ENCODE peak calls at places on chromosome 4, in nine cellular contexts. One of them, this sample, is unnamed.

GRCh38 chr4:140302151-140302859 is 71.1 kb upstream of the SCOC start:
- DNase-seq in body of pancreas: no peak
- DNase-seq in stomach: no peak
- DNase-seq in HCT116: no peak
- DNase-seq in adrenal gland: no peak
- DNase-seq in heart left ventricle: no peak
- DNase-seq in testis: no peak
- DNase-seq in Peyer's patch: no peak
- DNase-seq in breast epithelium: no peak
- DNase-seq in this sample: no peak

GRCh38 chr4:118973295-118973694 is 84.6 kb downstream of the SYNPO2 start:
- DNase-seq in body of pancreas: no peak
- DNase-seq in stomach: no peak
- DNase-seq in HCT116: no peak
- DNase-seq in adrenal gland: no peak
- DNase-seq in heart left ventricle: no peak
- DNase-seq in testis: no peak
- DNase-seq in Peyer's patch: no peak
- DNase-seq in breast epithelium: no peak
- DNase-seq in this sample: no peak

GRCh38 chr4:52841707-52842456 is 20.2 kb upstream of the RASL11B start:
- DNase-seq in body of pancreas: no peak
- DNase-seq in stomach: peak
- DNase-seq in HCT116: no peak
- DNase-seq in adrenal gland: peak
- DNase-seq in heart left ventricle: peak
- DNase-seq in testis: no peak
- DNase-seq in Peyer's patch: no peak
- DNase-seq in breast epithelium: no peak
- DNase-seq in this sample: no peak

GRCh38 chr4:112765317-112765989 is 128.5 kb downstream of the LARP7 start:
- DNase-seq in body of pancreas: no peak
- DNase-seq in stomach: no peak
- DNase-seq in HCT116: peak
- DNase-seq in adrenal gland: no peak
- DNase-seq in heart left ventricle: no peak
- DNase-seq in testis: no peak
- DNase-seq in Peyer's patch: no peak
- DNase-seq in breast epithelium: no peak
- DNase-seq in this sample: no peak

GRCh38 chr4:7049739-7050138 is 6.6 kb downstream of the TADA2B start:
- DNase-seq in body of pancreas: peak
- DNase-seq in stomach: no peak
- DNase-seq in HCT116: no peak
- DNase-seq in adrenal gland: no peak
- DNase-seq in heart left ventricle: no peak
- DNase-seq in testis: no peak
- DNase-seq in Peyer's patch: no peak
- DNase-seq in breast epithelium: no peak
- DNase-seq in this sample: peak

GRCh38 chr4:2247128-2248043 is 5.5 kb upstream of the HAUS3 start:
- DNase-seq in body of pancreas: peak
- DNase-seq in stomach: peak
- DNase-seq in HCT116: no peak
- DNase-seq in adrenal gland: peak
- DNase-seq in heart left ventricle: peak
- DNase-seq in testis: peak
- DNase-seq in Peyer's patch: peak
- DNase-seq in breast epithelium: no peak
- DNase-seq in this sample: no peak

GRCh38 chr4:1201851-1202525 is 29.6 kb upstream of the SPON2 start:
- DNase-seq in body of pancreas: peak
- DNase-seq in stomach: peak
- DNase-seq in HCT116: no peak
- DNase-seq in adrenal gland: peak
- DNase-seq in heart left ventricle: peak
- DNase-seq in testis: peak
- DNase-seq in Peyer's patch: peak
- DNase-seq in breast epithelium: peak
- DNase-seq in this sample: peak

GRCh38 chr4:57023104-57023503 is 44.4 kb downstream of the POLR2B start:
- DNase-seq in body of pancreas: no peak
- DNase-seq in stomach: no peak
- DNase-seq in HCT116: no peak
- DNase-seq in adrenal gland: no peak
- DNase-seq in heart left ventricle: no peak
- DNase-seq in testis: no peak
- DNase-seq in Peyer's patch: no peak
- DNase-seq in breast epithelium: no peak
- DNase-seq in this sample: no peak

GRCh38 chr4:143700060-143700419 is 435 bp downstream of the FREM3 start:
- DNase-seq in body of pancreas: peak
- DNase-seq in stomach: no peak
- DNase-seq in HCT116: no peak
- DNase-seq in adrenal gland: peak
- DNase-seq in heart left ventricle: peak
- DNase-seq in testis: no peak
- DNase-seq in Peyer's patch: no peak
- DNase-seq in breast epithelium: no peak
- DNase-seq in this sample: no peak

GRCh38 chr4:128385683-128386304 is 98.2 kb upstream of the PGRMC2 start:
- DNase-seq in body of pancreas: no peak
- DNase-seq in stomach: no peak
- DNase-seq in HCT116: no peak
- DNase-seq in adrenal gland: no peak
- DNase-seq in heart left ventricle: no peak
- DNase-seq in testis: no peak
- DNase-seq in Peyer's patch: no peak
- DNase-seq in breast epithelium: no peak
- DNase-seq in this sample: no peak

GRCh38 chr4:16717266-16717970 is 181.0 kb downstream of the LDB2 start:
- DNase-seq in body of pancreas: no peak
- DNase-seq in stomach: no peak
- DNase-seq in HCT116: no peak
- DNase-seq in adrenal gland: no peak
- DNase-seq in heart left ventricle: no peak
- DNase-seq in testis: no peak
- DNase-seq in Peyer's patch: no peak
- DNase-seq in breast epithelium: no peak
- DNase-seq in this sample: no peak

GRCh38 chr4:168589154-168589553 is 92.3 kb downstream of the PALLD start:
- DNase-seq in body of pancreas: no peak
- DNase-seq in stomach: no peak
- DNase-seq in HCT116: peak
- DNase-seq in adrenal gland: peak
- DNase-seq in heart left ventricle: no peak
- DNase-seq in testis: no peak
- DNase-seq in Peyer's patch: no peak
- DNase-seq in breast epithelium: no peak
- DNase-seq in this sample: no peak

GRCh38 chr4:77072195-77072753 is 3.5 kb downstream of the CCNI start:
- DNase-seq in body of pancreas: peak
- DNase-seq in stomach: peak
- DNase-seq in HCT116: no peak
- DNase-seq in adrenal gland: no peak
- DNase-seq in heart left ventricle: no peak
- DNase-seq in testis: no peak
- DNase-seq in Peyer's patch: no peak
- DNase-seq in breast epithelium: no peak
- DNase-seq in this sample: no peak

GRCh38 chr4:99202536-99202935 is 16.5 kb downstream of the ADH6 start:
- DNase-seq in body of pancreas: no peak
- DNase-seq in stomach: no peak
- DNase-seq in HCT116: no peak
- DNase-seq in adrenal gland: peak
- DNase-seq in heart left ventricle: no peak
- DNase-seq in testis: peak
- DNase-seq in Peyer's patch: no peak
- DNase-seq in breast epithelium: no peak
- DNase-seq in this sample: no peak

GRCh38 chr4:182806259-182807252 is 110.6 kb downstream of the DCTD start:
- DNase-seq in body of pancreas: peak
- DNase-seq in stomach: peak
- DNase-seq in HCT116: peak
- DNase-seq in adrenal gland: peak
- DNase-seq in heart left ventricle: peak
- DNase-seq in testis: peak
- DNase-seq in Peyer's patch: peak
- DNase-seq in breast epithelium: peak
- DNase-seq in this sample: no peak

DNA sequence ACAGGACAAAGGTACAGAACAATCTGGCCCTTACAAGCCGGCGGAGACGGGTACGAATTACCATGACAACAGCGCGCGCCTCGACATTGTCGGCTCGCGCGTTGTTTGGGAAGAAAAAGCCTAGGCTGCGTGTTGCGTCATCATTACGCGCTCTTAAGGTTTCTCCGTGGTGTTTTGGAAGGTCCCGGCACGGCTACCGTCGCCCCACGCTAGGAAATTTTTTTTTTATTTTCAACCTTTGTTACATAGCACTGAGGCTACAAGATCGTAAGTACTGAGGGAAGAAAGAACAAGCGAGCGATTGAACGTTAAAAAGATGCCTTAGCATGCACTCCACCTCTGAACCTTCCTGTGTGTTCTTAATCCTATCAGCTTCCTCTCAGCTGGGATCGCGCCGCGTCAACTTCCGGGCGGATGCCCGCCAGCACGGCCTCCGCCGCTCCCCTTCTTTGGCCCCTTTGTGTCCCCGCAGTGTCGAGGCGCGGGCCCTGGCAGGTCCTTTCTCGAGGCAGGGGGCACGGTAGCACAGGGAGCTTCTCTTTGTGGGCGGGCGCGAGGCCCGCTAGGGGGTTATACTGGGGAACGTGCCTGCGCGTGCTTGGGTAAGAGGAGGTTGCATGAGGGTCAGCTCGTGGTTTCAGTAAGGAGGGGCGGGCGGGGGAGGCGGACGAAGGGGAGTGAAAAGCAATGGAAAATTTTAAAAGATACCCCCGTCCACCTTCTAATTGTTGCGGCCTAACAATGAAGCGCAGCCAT is at the start of gene SMARCAD1:
- DNase-seq in body of pancreas: peak
- DNase-seq in stomach: peak
- DNase-seq in HCT116: peak
- DNase-seq in adrenal gland: peak
- DNase-seq in heart left ventricle: peak
- DNase-seq in testis: peak
- DNase-seq in Peyer's patch: peak
- DNase-seq in breast epithelium: peak
- DNase-seq in this sample: no peak
- TF ChIP-seq POLR2A in body of pancreas: peak
- TF ChIP-seq POLR2A in stomach: no peak
- TF ChIP-seq POLR2A in HCT116: no peak
- TF ChIP-seq POLR2A in adrenal gland: peak
- TF ChIP-seq POLR2A in heart left ventricle: no peak
- TF ChIP-seq POLR2A in testis: no peak
- TF ChIP-seq POLR2A in Peyer's patch: peak
- TF ChIP-seq POLR2A in breast epithelium: no peak
- TF ChIP-seq POLR2A in this sample: no peak

GRCh38 chr4:40702800-40703151 is 47.0 kb upstream of the NSUN7 start:
- DNase-seq in body of pancreas: no peak
- DNase-seq in stomach: no peak
- DNase-seq in HCT116: no peak
- DNase-seq in adrenal gland: no peak
- DNase-seq in heart left ventricle: no peak
- DNase-seq in testis: no peak
- DNase-seq in Peyer's patch: no peak
- DNase-seq in breast epithelium: no peak
- DNase-seq in this sample: peak

GRCh38 chr4:40693946-40694345 is 55.8 kb upstream of the NSUN7 start:
- DNase-seq in body of pancreas: no peak
- DNase-seq in stomach: no peak
- DNase-seq in HCT116: no peak
- DNase-seq in adrenal gland: no peak
- DNase-seq in heart left ventricle: no peak
- DNase-seq in testis: no peak
- DNase-seq in Peyer's patch: no peak
- DNase-seq in breast epithelium: no peak
- DNase-seq in this sample: no peak

GRCh38 chr4:40699648-40700047 is 50.1 kb upstream of the NSUN7 start:
- DNase-seq in body of pancreas: no peak
- DNase-seq in stomach: no peak
- DNase-seq in HCT116: no peak
- DNase-seq in adrenal gland: no peak
- DNase-seq in heart left ventricle: no peak
- DNase-seq in testis: no peak
- DNase-seq in Peyer's patch: no peak
- DNase-seq in breast epithelium: no peak
- DNase-seq in this sample: no peak

GRCh38 chr4:40702137-40702799 is 47.5 kb upstream of the NSUN7 start:
- DNase-seq in body of pancreas: no peak
- DNase-seq in stomach: no peak
- DNase-seq in HCT116: no peak
- DNase-seq in adrenal gland: no peak
- DNase-seq in heart left ventricle: no peak
- DNase-seq in testis: no peak
- DNase-seq in Peyer's patch: no peak
- DNase-seq in breast epithelium: no peak
- DNase-seq in this sample: no peak

DNA sequence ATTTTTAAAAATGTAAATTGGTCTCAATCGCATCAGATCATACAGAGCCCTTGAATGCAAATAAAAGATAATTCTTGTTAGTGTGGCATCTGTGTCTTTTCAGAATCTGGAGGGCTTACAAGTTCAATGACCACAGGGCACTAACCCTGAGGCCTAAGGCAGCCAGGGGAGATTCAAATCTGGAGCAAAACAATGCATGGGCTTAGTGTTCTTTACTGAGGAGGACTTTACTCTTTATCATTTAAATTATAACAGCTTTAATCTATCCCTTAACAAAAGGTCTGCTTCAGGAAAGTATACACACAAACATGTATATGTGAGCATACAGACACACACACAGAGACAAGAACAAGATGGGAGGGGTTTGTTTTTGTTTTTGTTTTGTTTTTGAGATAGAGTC is 51.0 kb upstream of the NSUN7 start:
- DNase-seq in body of pancreas: no peak
- DNase-seq in stomach: no peak
- DNase-seq in HCT116: no peak
- DNase-seq in adrenal gland: no peak
- DNase-seq in heart left ventricle: no peak
- DNase-seq in testis: no peak
- DNase-seq in Peyer's patch: no peak
- DNase-seq in breast epithelium: no peak
- DNase-seq in this sample: no peak
- TF ChIP-seq POLR2A in body of pancreas: no peak
- TF ChIP-seq POLR2A in stomach: no peak
- TF ChIP-seq POLR2A in HCT116: no peak
- TF ChIP-seq POLR2A in adrenal gland: no peak
- TF ChIP-seq POLR2A in heart left ventricle: no peak
- TF ChIP-seq POLR2A in testis: no peak
- TF ChIP-seq POLR2A in Peyer's patch: no peak
- TF ChIP-seq POLR2A in breast epithelium: no peak
- TF ChIP-seq POLR2A in this sample: no peak

GRCh38 chr4:150694438-150694837 is 112.5 kb downstream of the MAB21L2 start:
- DNase-seq in body of pancreas: no peak
- DNase-seq in stomach: no peak
- DNase-seq in HCT116: no peak
- DNase-seq in adrenal gland: peak
- DNase-seq in heart left ventricle: no peak
- DNase-seq in testis: no peak
- DNase-seq in Peyer's patch: no peak
- DNase-seq in breast epithelium: no peak
- DNase-seq in this sample: no peak
- TF ChIP-seq POLR2A in body of pancreas: no peak
- TF ChIP-seq POLR2A in stomach: no peak
- TF ChIP-seq POLR2A in HCT116: no peak
- TF ChIP-seq POLR2A in adrenal gland: no peak
- TF ChIP-seq POLR2A in heart left ventricle: no peak
- TF ChIP-seq POLR2A in testis: no peak
- TF ChIP-seq POLR2A in Peyer's patch: no peak
- TF ChIP-seq POLR2A in breast epithelium: no peak
- TF ChIP-seq POLR2A in this sample: no peak

GRCh38 chr4:55530167-55530566 is 16.5 kb downstream of the CLOCK start:
- DNase-seq in body of pancreas: no peak
- DNase-seq in stomach: no peak
- DNase-seq in HCT116: no peak
- DNase-seq in adrenal gland: no peak
- DNase-seq in heart left ventricle: no peak
- DNase-seq in testis: no peak
- DNase-seq in Peyer's patch: no peak
- DNase-seq in breast epithelium: no peak
- DNase-seq in this sample: no peak
- TF ChIP-seq POLR2A in body of pancreas: no peak
- TF ChIP-seq POLR2A in stomach: no peak
- TF ChIP-seq POLR2A in HCT116: no peak
- TF ChIP-seq POLR2A in adrenal gland: no peak
- TF ChIP-seq POLR2A in heart left ventricle: no peak
- TF ChIP-seq POLR2A in testis: no peak
- TF ChIP-seq POLR2A in Peyer's patch: no peak
- TF ChIP-seq POLR2A in breast epithelium: no peak
- TF ChIP-seq POLR2A in this sample: no peak

This sample was measured in vagina.